ENCODE peak calls at places on chromosomes 13 and 19, in ten cellular contexts. One of them, this sample, is unnamed.

GRCh38 chr19:56189785-56190184 is 7.8 kb downstream of the ZSCAN5B start:
- DNase-seq in Peyer's patch: no peak
- DNase-seq in A549: peak
- DNase-seq in NB4: no peak
- DNase-seq in heart left ventricle: no peak
- DNase-seq in tibial nerve: no peak
- DNase-seq in GM12891: no peak
- DNase-seq in breast epithelium: no peak
- DNase-seq in HCT116: no peak
- DNase-seq in right lobe of liver: no peak
- DNase-seq in this sample: no peak

GRCh38 chr19:13953021-13953531 is 767 bp downstream of the DCAF15 start:
- DNase-seq in NB4: peak
- DNase-seq in heart left ventricle: no peak
- DNase-seq in right lobe of liver: no peak
- DNase-seq in GM12891: no peak
- DNase-seq in A549: peak
- DNase-seq in HCT116: no peak
- DNase-seq in breast epithelium: no peak
- DNase-seq in tibial nerve: no peak
- DNase-seq in Peyer's patch: no peak
- DNase-seq in this sample: peak

GRCh38 chr13:30375436-30375835 is 46.9 kb upstream of the UBE2L5 start:
- DNase-seq in tibial nerve: no peak
- DNase-seq in HCT116: no peak
- DNase-seq in heart left ventricle: no peak
- DNase-seq in Peyer's patch: no peak
- DNase-seq in breast epithelium: no peak
- DNase-seq in right lobe of liver: no peak
- DNase-seq in GM12891: no peak
- DNase-seq in A549: no peak
- DNase-seq in NB4: no peak
- DNase-seq in this sample: no peak

GRCh38 chr13:113404366-113404722 is 40.4 kb upstream of the GRTP1 start:
- DNase-seq in breast epithelium: no peak
- DNase-seq in right lobe of liver: peak
- DNase-seq in GM12891: no peak
- DNase-seq in tibial nerve: peak
- DNase-seq in Peyer's patch: no peak
- DNase-seq in A549: no peak
- DNase-seq in NB4: no peak
- DNase-seq in heart left ventricle: peak
- DNase-seq in HCT116: no peak
- DNase-seq in this sample: no peak

GRCh38 chr19:11693505-11694499 is 44.9 kb downstream of the ZNF823 start:
- DNase-seq in tibial nerve: no peak
- DNase-seq in NB4: peak
- DNase-seq in GM12891: no peak
- DNase-seq in heart left ventricle: no peak
- DNase-seq in HCT116: peak
- DNase-seq in Peyer's patch: no peak
- DNase-seq in right lobe of liver: no peak
- DNase-seq in breast epithelium: no peak
- DNase-seq in A549: no peak
- DNase-seq in this sample: peak

GRCh38 chr13:27834095-27834494 is 41.8 kb downstream of the GSX1 start:
- DNase-seq in NB4: no peak
- DNase-seq in HCT116: no peak
- DNase-seq in heart left ventricle: no peak
- DNase-seq in breast epithelium: no peak
- DNase-seq in tibial nerve: no peak
- DNase-seq in A549: no peak
- DNase-seq in right lobe of liver: no peak
- DNase-seq in GM12891: no peak
- DNase-seq in Peyer's patch: no peak
- DNase-seq in this sample: no peak

GRCh38 chr19:42292042-42292960 is 9.6 kb upstream of the PRR19 start:
- DNase-seq in GM12891: no peak
- DNase-seq in NB4: no peak
- DNase-seq in tibial nerve: no peak
- DNase-seq in heart left ventricle: no peak
- DNase-seq in HCT116: no peak
- DNase-seq in right lobe of liver: no peak
- DNase-seq in A549: no peak
- DNase-seq in Peyer's patch: no peak
- DNase-seq in breast epithelium: no peak
- DNase-seq in this sample: no peak

GRCh38 chr13:19910336-19911072 is 47.1 kb upstream of the ZMYM5 start:
- DNase-seq in breast epithelium: no peak
- DNase-seq in A549: peak
- DNase-seq in Peyer's patch: no peak
- DNase-seq in right lobe of liver: no peak
- DNase-seq in HCT116: peak
- DNase-seq in tibial nerve: no peak
- DNase-seq in GM12891: no peak
- DNase-seq in NB4: no peak
- DNase-seq in heart left ventricle: no peak
- DNase-seq in this sample: peak

GRCh38 chr13:30545320-30545719 is 72.4 kb upstream of the USPL1 start:
- DNase-seq in heart left ventricle: no peak
- DNase-seq in Peyer's patch: no peak
- DNase-seq in NB4: peak
- DNase-seq in A549: no peak
- DNase-seq in breast epithelium: no peak
- DNase-seq in tibial nerve: no peak
- DNase-seq in HCT116: no peak
- DNase-seq in right lobe of liver: no peak
- DNase-seq in GM12891: no peak
- DNase-seq in this sample: no peak

GRCh38 chr19:40366697-40367561 is 18.4 kb downstream of the PLD3 start:
- DNase-seq in GM12891: no peak
- DNase-seq in A549: peak
- DNase-seq in NB4: peak
- DNase-seq in breast epithelium: no peak
- DNase-seq in Peyer's patch: no peak
- DNase-seq in tibial nerve: no peak
- DNase-seq in right lobe of liver: no peak
- DNase-seq in HCT116: no peak
- DNase-seq in heart left ventricle: no peak
- DNase-seq in this sample: no peak

GRCh38 chr19:15577184-15577771 is 37.7 kb upstream of the CYP4F8 start:
- DNase-seq in GM12891: no peak
- DNase-seq in HCT116: no peak
- DNase-seq in breast epithelium: no peak
- DNase-seq in heart left ventricle: no peak
- DNase-seq in Peyer's patch: no peak
- DNase-seq in right lobe of liver: peak
- DNase-seq in A549: no peak
- DNase-seq in tibial nerve: no peak
- DNase-seq in NB4: no peak
- DNase-seq in this sample: no peak

DNA sequence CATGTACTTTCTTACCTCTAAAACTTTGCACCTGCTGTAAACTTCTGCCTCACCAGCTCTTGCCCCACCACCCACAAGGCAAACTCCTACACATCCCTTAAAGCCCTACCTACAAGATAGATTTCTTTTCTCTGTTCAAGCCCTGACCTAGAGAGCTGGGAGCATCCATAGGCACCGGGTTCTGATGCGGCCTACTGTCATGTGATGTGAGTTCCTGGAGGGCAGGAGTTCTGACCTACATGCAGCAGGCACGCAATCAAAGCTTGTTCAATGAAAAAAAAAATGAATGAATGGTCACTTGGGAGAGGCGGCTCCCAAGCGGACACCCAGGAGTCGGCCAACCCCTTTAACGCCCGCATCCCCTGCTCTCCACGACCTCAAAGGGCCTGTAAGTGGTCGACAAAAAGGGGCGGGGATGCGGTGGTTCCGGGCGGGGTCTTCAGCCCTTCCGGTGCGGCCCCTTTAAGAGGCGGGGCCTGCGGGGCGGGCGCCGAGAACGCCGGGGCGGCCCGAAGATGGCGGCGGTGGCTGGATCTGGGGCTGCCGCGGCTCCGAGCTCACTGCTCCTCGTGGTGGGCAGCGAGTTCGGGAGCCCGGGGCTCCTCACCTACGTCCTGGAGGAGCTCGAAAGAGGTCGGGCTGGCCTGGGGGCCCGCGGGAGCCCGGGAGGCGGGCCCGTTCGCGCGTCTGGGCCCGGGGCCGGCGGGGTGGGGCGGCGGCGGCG is at the start of gene MAP1S:
- DNase-seq in HCT116: no peak
- DNase-seq in right lobe of liver: peak
- DNase-seq in tibial nerve: no peak
- DNase-seq in heart left ventricle: peak
- DNase-seq in breast epithelium: peak
- DNase-seq in NB4: peak
- DNase-seq in GM12891: peak
- DNase-seq in A549: peak
- DNase-seq in Peyer's patch: peak
- DNase-seq in this sample: peak
- TF ChIP-seq POLR2A in HCT116: peak
- TF ChIP-seq POLR2A in right lobe of liver: peak
- TF ChIP-seq POLR2A in tibial nerve: no peak
- TF ChIP-seq POLR2A in heart left ventricle: no peak
- TF ChIP-seq POLR2A in breast epithelium: peak
- TF ChIP-seq POLR2A in NB4: peak
- TF ChIP-seq POLR2A in GM12891: peak
- TF ChIP-seq POLR2A in A549: peak
- TF ChIP-seq POLR2A in Peyer's patch: peak
- TF ChIP-seq POLR2A in this sample: peak

GRCh38 chr19:37654118-37654517 is 1.1 kb downstream of the ZFP30 start:
- DNase-seq in NB4: peak
- DNase-seq in Peyer's patch: no peak
- DNase-seq in heart left ventricle: no peak
- DNase-seq in breast epithelium: no peak
- DNase-seq in tibial nerve: no peak
- DNase-seq in right lobe of liver: no peak
- DNase-seq in GM12891: no peak
- DNase-seq in HCT116: no peak
- DNase-seq in A549: no peak
- DNase-seq in this sample: no peak
- TF ChIP-seq POLR2A in NB4: no peak
- TF ChIP-seq POLR2A in Peyer's patch: no peak
- TF ChIP-seq POLR2A in heart left ventricle: no peak
- TF ChIP-seq POLR2A in breast epithelium: no peak
- TF ChIP-seq POLR2A in tibial nerve: no peak
- TF ChIP-seq POLR2A in right lobe of liver: no peak
- TF ChIP-seq POLR2A in GM12891: no peak
- TF ChIP-seq POLR2A in HCT116: no peak
- TF ChIP-seq POLR2A in A549: no peak
- TF ChIP-seq POLR2A in this sample: no peak

GRCh38 chr19:10107817-10108367 is 1.7 kb downstream of the PPAN start:
- DNase-seq in breast epithelium: no peak
- DNase-seq in NB4: peak
- DNase-seq in right lobe of liver: no peak
- DNase-seq in HCT116: no peak
- DNase-seq in A549: no peak
- DNase-seq in tibial nerve: no peak
- DNase-seq in Peyer's patch: no peak
- DNase-seq in heart left ventricle: no peak
- DNase-seq in GM12891: no peak
- DNase-seq in this sample: no peak

GRCh38 chr19:10105241-10106099 is 692 bp upstream of the PPAN start:
- DNase-seq in HCT116: no peak
- DNase-seq in tibial nerve: no peak
- DNase-seq in A549: no peak
- DNase-seq in breast epithelium: no peak
- DNase-seq in Peyer's patch: peak
- DNase-seq in heart left ventricle: no peak
- DNase-seq in right lobe of liver: no peak
- DNase-seq in GM12891: no peak
- DNase-seq in NB4: no peak
- DNase-seq in this sample: no peak

GRCh38 chr19:10107254-10107653 is 1.1 kb downstream of the PPAN start:
- DNase-seq in GM12891: no peak
- DNase-seq in breast epithelium: no peak
- DNase-seq in heart left ventricle: no peak
- DNase-seq in NB4: peak
- DNase-seq in right lobe of liver: no peak
- DNase-seq in tibial nerve: no peak
- DNase-seq in Peyer's patch: no peak
- DNase-seq in A549: no peak
- DNase-seq in HCT116: no peak
- DNase-seq in this sample: no peak

GRCh38 chr19:10104665-10105221 is 1.4 kb upstream of the PPAN start:
- DNase-seq in tibial nerve: no peak
- DNase-seq in GM12891: peak
- DNase-seq in HCT116: no peak
- DNase-seq in right lobe of liver: no peak
- DNase-seq in NB4: peak
- DNase-seq in heart left ventricle: no peak
- DNase-seq in A549: no peak
- DNase-seq in Peyer's patch: peak
- DNase-seq in breast epithelium: no peak
- DNase-seq in this sample: no peak

DNA sequence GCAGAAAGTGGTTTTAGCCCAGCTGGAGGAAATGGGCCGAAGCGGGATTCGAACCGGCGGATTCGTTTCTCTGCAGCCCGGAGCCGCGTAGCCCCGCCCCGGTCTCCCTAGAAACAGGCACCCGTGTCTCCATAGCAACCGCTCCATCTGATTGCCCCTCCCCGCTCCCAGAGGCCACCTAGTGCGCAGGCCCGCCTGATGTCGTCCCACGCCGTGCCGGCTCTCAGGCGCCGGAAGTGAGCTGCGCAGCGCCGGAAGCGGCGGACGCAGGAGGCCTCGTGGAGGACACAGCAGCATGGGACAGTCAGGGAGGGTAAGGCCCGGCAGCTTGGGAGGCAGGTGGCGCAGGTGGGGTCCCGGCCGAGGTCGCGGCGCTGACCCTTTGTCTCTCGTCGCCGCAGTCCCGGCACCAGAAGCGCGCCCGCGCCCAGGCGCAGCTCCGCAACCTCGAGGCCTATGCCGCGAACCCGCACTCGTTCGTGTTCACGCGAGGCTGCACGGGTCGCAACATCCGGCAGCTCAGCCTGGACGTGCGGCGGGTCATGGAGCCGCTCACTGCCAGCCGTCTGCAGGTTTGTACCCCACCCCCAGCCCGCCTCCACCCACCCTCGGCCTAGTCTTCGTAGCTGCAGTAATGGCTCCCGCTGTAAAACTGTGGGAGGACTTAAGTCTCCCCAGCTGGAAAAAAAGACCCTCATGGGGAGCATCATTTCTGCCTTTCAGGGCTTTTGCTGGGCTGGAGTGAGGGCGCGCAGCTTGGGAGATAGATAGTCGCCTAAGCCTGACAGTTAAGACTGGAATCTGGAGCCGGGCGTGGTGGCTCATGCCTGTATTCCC is at the start of gene PPAN:
- DNase-seq in right lobe of liver: peak
- DNase-seq in Peyer's patch: peak
- DNase-seq in heart left ventricle: peak
- DNase-seq in A549: peak
- DNase-seq in GM12891: peak
- DNase-seq in tibial nerve: peak
- DNase-seq in HCT116: peak
- DNase-seq in breast epithelium: peak
- DNase-seq in NB4: peak
- DNase-seq in this sample: peak
- TF ChIP-seq POLR2A in right lobe of liver: peak
- TF ChIP-seq POLR2A in Peyer's patch: peak
- TF ChIP-seq POLR2A in heart left ventricle: no peak
- TF ChIP-seq POLR2A in A549: peak
- TF ChIP-seq POLR2A in GM12891: peak
- TF ChIP-seq POLR2A in tibial nerve: no peak
- TF ChIP-seq POLR2A in HCT116: no peak
- TF ChIP-seq POLR2A in breast epithelium: no peak
- TF ChIP-seq POLR2A in NB4: peak
- TF ChIP-seq POLR2A in this sample: peak

GRCh38 chr19:2059422-2060201 is 8.6 kb upstream of the MKNK2 start:
- DNase-seq in heart left ventricle: peak
- DNase-seq in GM12891: no peak
- DNase-seq in Peyer's patch: no peak
- DNase-seq in breast epithelium: peak
- DNase-seq in HCT116: peak
- DNase-seq in A549: peak
- DNase-seq in right lobe of liver: peak
- DNase-seq in NB4: peak
- DNase-seq in tibial nerve: peak
- DNase-seq in this sample: peak
- TF ChIP-seq POLR2A in heart left ventricle: no peak
- TF ChIP-seq POLR2A in GM12891: no peak
- TF ChIP-seq POLR2A in Peyer's patch: peak
- TF ChIP-seq POLR2A in breast epithelium: no peak
- TF ChIP-seq POLR2A in HCT116: peak
- TF ChIP-seq POLR2A in A549: peak
- TF ChIP-seq POLR2A in right lobe of liver: peak
- TF ChIP-seq POLR2A in NB4: no peak
- TF ChIP-seq POLR2A in tibial nerve: no peak
- TF ChIP-seq POLR2A in this sample: no peak

This sample was measured in H54.